ENCODE peak calls at places on chromosomes 7 and 10, in five cellular contexts. One of them, this sample, is unnamed.

GRCh38 chr7:35254496-35255416 is 856 bp upstream of the TBX20 start:
- DNase-seq in stomach: no peak
- DNase-seq in mesendoderm: peak; percentile 74
- DNase-seq in breast epithelium: no peak
- DNase-seq in MM.1S: no peak
- DNase-seq in this sample: no peak

GRCh38 chr7:75971961-75972763 is 22.2 kb downstream of the TMEM120A start:
- DNase-seq in stomach: no peak
- DNase-seq in mesendoderm: peak; percentile 53
- DNase-seq in breast epithelium: no peak
- DNase-seq in MM.1S: no peak
- DNase-seq in this sample: no peak

GRCh38 chr7:131203291-131203976 is 124.2 kb upstream of the MKLN1 start:
- DNase-seq in stomach: no peak
- DNase-seq in mesendoderm: no peak
- DNase-seq in breast epithelium: no peak
- DNase-seq in MM.1S: no peak
- DNase-seq in this sample: no peak

GRCh38 chr7:137258552-137258951 is 85.0 kb downstream of the PTN start:
- DNase-seq in stomach: no peak
- DNase-seq in mesendoderm: peak; percentile 29
- DNase-seq in breast epithelium: no peak
- DNase-seq in MM.1S: no peak
- DNase-seq in this sample: no peak

GRCh38 chr10:88858493-88858892 is 6.8 kb upstream of the ANKRD22 start:
- DNase-seq in stomach: no peak
- DNase-seq in mesendoderm: no peak
- DNase-seq in breast epithelium: no peak
- DNase-seq in MM.1S: no peak
- DNase-seq in this sample: no peak

GRCh38 chr10:51427758-51428157 is 271.6 kb downstream of the CSTF2T start:
- DNase-seq in stomach: no peak
- DNase-seq in mesendoderm: no peak
- DNase-seq in breast epithelium: no peak
- DNase-seq in MM.1S: no peak
- DNase-seq in this sample: no peak

GRCh38 chr7:49763791-49764190 is 9.6 kb upstream of the VWC2 start:
- DNase-seq in stomach: no peak
- DNase-seq in mesendoderm: no peak
- DNase-seq in breast epithelium: no peak
- DNase-seq in MM.1S: peak; percentile 27
- DNase-seq in this sample: no peak

GRCh38 chr7:32587431-32587948 is 92.2 kb downstream of the AVL9 start:
- DNase-seq in stomach: no peak
- DNase-seq in mesendoderm: no peak
- DNase-seq in breast epithelium: no peak
- DNase-seq in MM.1S: no peak
- DNase-seq in this sample: no peak

GRCh38 chr7:22885824-22886255 is 63.2 kb upstream of the TOMM7 start:
- DNase-seq in stomach: no peak
- DNase-seq in mesendoderm: no peak
- DNase-seq in breast epithelium: no peak
- DNase-seq in MM.1S: peak; percentile 72
- DNase-seq in this sample: no peak

GRCh38 chr7:133230591-133231194 is 22.2 kb upstream of the EXOC4 start:
- DNase-seq in stomach: peak; percentile 64
- DNase-seq in mesendoderm: peak; percentile 56
- DNase-seq in breast epithelium: no peak
- DNase-seq in MM.1S: peak; percentile 73
- DNase-seq in this sample: no peak

GRCh38 chr7:2921748-2922147 is 77.6 kb upstream of the GNA12 start:
- DNase-seq in stomach: no peak
- DNase-seq in mesendoderm: peak; percentile 43
- DNase-seq in breast epithelium: no peak
- DNase-seq in MM.1S: no peak
- DNase-seq in this sample: no peak

GRCh38 chr10:65791979-65792378 is 1133.9 kb upstream of the LRRTM3 start:
- DNase-seq in stomach: no peak
- DNase-seq in mesendoderm: no peak
- DNase-seq in breast epithelium: no peak
- DNase-seq in MM.1S: no peak
- DNase-seq in this sample: no peak

GRCh38 chr10:113616244-113617074 is 47.4 kb downstream of the NRAP start:
- DNase-seq in stomach: no peak
- DNase-seq in mesendoderm: peak; percentile 57
- DNase-seq in breast epithelium: no peak
- DNase-seq in MM.1S: no peak
- DNase-seq in this sample: no peak

GRCh38 chr7:144835166-144835611 is 664 bp downstream of the TPK1 start:
- DNase-seq in stomach: peak; percentile 35
- DNase-seq in mesendoderm: peak; percentile 57
- DNase-seq in breast epithelium: no peak
- DNase-seq in MM.1S: peak; percentile 54
- DNase-seq in this sample: peak; percentile 68

GRCh38 chr7:10845225-10845624 is 128.4 kb upstream of the PHF14 start:
- DNase-seq in stomach: no peak
- DNase-seq in mesendoderm: no peak
- DNase-seq in breast epithelium: no peak
- DNase-seq in MM.1S: no peak
- DNase-seq in this sample: no peak

DNA sequence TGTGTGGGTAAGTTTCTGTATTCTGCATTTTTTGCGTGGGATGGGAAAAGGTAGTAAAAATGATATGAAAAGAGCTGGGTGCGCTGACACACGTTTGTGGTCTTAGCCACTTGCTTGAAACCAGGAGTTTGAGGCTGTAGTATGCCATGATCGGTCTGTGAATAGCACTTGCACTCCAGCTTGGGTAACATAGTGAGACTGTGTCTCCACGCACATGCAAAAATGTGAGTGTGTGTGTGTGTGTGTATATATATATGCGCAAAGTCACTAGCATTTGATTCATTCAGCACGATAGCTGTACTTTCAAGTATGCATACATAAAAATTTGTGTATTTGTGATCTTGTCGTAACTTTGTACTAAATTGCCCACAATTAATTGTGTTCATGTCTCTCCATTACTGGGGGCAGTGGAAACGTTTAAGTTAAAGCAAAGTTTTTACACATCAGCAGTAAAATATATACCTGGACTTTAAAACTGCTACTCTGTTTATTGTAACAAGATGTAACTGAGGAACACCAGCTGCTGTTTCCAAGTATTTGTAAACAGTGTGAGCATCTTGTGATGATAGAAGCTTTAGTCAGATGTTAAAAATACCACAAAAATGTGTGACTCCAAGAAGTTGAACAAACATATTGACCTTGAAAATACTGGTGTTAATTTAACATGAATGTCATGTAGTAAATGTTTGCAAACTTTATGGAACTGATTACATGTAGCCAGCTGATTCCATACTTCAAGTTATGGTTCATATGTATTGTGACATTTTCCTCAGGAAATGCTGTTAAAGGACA is 1.6 kb downstream of the ZRANB1 start:
- DNase-seq in stomach: no peak
- DNase-seq in mesendoderm: no peak
- DNase-seq in breast epithelium: no peak
- DNase-seq in MM.1S: no peak
- DNase-seq in this sample: no peak
- H3K27ac ChIP-seq in stomach: no peak overlapping the region
- H3K27ac ChIP-seq in mesendoderm: no peak overlapping the region
- H3K27ac ChIP-seq in breast epithelium: peak overlapping the region; percentile 76
- H3K27ac ChIP-seq in MM.1S: no peak overlapping the region
- H3K27ac ChIP-seq in this sample: peak overlapping the region; percentile 2

DNA sequence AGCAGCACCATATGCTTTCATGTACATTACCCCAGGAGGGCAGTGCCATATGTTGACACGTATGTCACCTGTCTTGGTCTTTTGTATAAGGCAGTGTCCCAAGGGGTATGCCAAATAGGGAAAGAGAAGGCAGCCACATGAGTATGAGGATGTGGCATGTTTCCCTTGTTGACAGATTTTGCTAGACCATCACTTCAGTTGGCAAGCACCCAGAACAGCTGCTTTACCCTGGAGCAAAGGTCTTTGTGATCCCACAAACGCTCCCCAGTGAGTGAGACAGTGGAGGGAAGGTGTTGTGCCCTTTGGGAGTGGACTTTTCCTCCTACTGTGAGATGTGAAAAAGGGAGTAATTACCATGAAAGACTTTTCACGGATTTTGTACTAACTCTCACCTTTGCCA is 350.1 kb downstream of the ETV1 start:
- DNase-seq in stomach: no peak
- DNase-seq in mesendoderm: no peak
- DNase-seq in breast epithelium: no peak
- DNase-seq in MM.1S: no peak
- DNase-seq in this sample: no peak
- H3K4me3 ChIP-seq in stomach: no peak overlapping the region
- H3K4me3 ChIP-seq in mesendoderm: no peak overlapping the region
- H3K4me3 ChIP-seq in breast epithelium: no peak overlapping the region
- H3K4me3 ChIP-seq in MM.1S: no peak overlapping the region
- H3K4me3 ChIP-seq in this sample: no peak overlapping the region

GRCh38 chr7:150371131-150371995 is 2.7 kb downstream of the REPIN1 start:
- DNase-seq in stomach: no peak
- DNase-seq in mesendoderm: no peak
- DNase-seq in breast epithelium: no peak
- DNase-seq in MM.1S: no peak
- DNase-seq in this sample: no peak
- H3K4me1 ChIP-seq in stomach: peaks cover 31% of the 10 kb centered on the region
- H3K4me1 ChIP-seq in mesendoderm: peaks cover 12% of the 10 kb centered on the region
- H3K4me1 ChIP-seq in breast epithelium: peaks cover 8% of the 10 kb centered on the region
- H3K4me1 ChIP-seq in MM.1S: peaks cover 73% of the 10 kb centered on the region
- H3K4me1 ChIP-seq in this sample: peaks cover 46% of the 10 kb centered on the region

GRCh38 chr7:116726713-116727431 is 54.9 kb downstream of the MET start:
- DNase-seq in stomach: no peak
- DNase-seq in mesendoderm: peak; percentile 35
- DNase-seq in breast epithelium: no peak
- DNase-seq in MM.1S: no peak
- DNase-seq in this sample: no peak
- H3K27ac ChIP-seq in stomach: peak overlapping the region; percentile 69
- H3K27ac ChIP-seq in mesendoderm: no peak overlapping the region
- H3K27ac ChIP-seq in breast epithelium: no peak overlapping the region
- H3K27ac ChIP-seq in MM.1S: no peak overlapping the region
- H3K27ac ChIP-seq in this sample: no peak overlapping the region

DNA sequence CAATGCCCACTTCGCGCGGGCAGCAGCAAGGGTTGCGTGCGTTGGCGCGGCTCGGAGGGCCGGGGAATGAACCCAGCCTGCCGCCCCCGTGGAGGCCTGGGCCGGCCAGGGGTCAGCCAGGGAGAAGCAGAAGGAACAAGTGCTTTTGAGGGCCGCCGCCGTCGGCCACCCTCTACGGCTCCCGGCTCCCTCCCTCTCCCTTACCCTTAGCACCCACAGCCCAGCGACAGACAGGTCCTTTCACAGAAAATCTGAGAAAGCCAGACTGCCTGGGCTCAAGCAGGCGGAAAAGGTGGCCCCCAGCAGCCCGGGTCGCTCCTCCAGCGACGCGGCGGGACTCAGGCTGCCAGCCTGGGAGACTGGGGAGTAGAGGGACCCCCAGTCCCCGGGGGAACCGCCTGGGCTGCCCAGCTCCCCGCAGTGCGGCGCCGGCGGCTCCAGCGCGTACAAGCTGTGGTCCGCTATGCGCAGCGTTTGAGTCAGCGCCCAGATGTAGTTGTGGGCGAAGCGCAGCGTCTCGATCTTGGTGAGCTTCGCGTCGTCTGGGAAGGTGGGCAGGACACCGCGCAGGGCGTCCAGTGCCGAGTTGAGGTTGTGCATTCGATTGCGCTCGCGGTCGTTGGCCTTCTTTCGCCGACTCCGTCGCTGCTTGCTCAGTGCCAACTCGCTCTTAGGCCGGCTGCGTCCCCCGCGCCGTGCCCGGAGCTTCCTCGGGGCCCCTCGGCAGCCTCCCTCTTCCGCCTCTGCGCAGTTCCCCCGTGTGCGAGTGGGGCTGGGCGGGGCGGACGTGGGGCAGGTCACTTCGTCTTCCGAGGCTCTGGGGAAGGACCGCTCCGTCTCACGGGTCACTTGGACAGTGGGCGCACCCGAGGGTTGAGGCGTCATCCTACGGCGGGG is 815 bp downstream of the NEUROG3 start:
- DNase-seq in stomach: no peak
- DNase-seq in mesendoderm: no peak
- DNase-seq in breast epithelium: no peak
- DNase-seq in MM.1S: no peak
- DNase-seq in this sample: no peak
- H3K4me3 ChIP-seq in stomach: peak overlapping the region; percentile 14
- H3K4me3 ChIP-seq in mesendoderm: no peak overlapping the region
- H3K4me3 ChIP-seq in breast epithelium: no peak overlapping the region
- H3K4me3 ChIP-seq in MM.1S: no peak overlapping the region
- H3K4me3 ChIP-seq in this sample: no peak overlapping the region

GRCh38 chr10:72080042-72081035 is 8.0 kb downstream of the SPOCK2 start:
- DNase-seq in stomach: no peak
- DNase-seq in mesendoderm: peak; percentile 40
- DNase-seq in breast epithelium: peak; percentile 43
- DNase-seq in MM.1S: no peak
- DNase-seq in this sample: no peak

GRCh38 chr10:72083234-72084093 is 4.9 kb downstream of the SPOCK2 start:
- DNase-seq in stomach: no peak
- DNase-seq in mesendoderm: no peak
- DNase-seq in breast epithelium: no peak
- DNase-seq in MM.1S: no peak
- DNase-seq in this sample: no peak

GRCh38 chr10:72084094-72084459 is 4.3 kb downstream of the SPOCK2 start:
- DNase-seq in stomach: peak; percentile 63
- DNase-seq in mesendoderm: no peak
- DNase-seq in breast epithelium: no peak
- DNase-seq in MM.1S: no peak
- DNase-seq in this sample: no peak

GRCh38 chr10:72081210-72081609 is 7.1 kb downstream of the SPOCK2 start:
- DNase-seq in stomach: no peak
- DNase-seq in mesendoderm: no peak
- DNase-seq in breast epithelium: no peak
- DNase-seq in MM.1S: no peak
- DNase-seq in this sample: no peak

GRCh38 chr10:72081772-72082590 is 6.4 kb downstream of the SPOCK2 start:
- DNase-seq in stomach: peak; percentile 81
- DNase-seq in mesendoderm: no peak
- DNase-seq in breast epithelium: peak; percentile 51
- DNase-seq in MM.1S: no peak
- DNase-seq in this sample: no peak
- H3K4me1 ChIP-seq in stomach: peaks cover 5% of the 10 kb centered on the region
- H3K4me1 ChIP-seq in mesendoderm: no peaks in the 10 kb centered on the region
- H3K4me1 ChIP-seq in breast epithelium: no peaks in the 10 kb centered on the region
- H3K4me1 ChIP-seq in MM.1S: no peaks in the 10 kb centered on the region
- H3K4me1 ChIP-seq in this sample: no peaks in the 10 kb centered on the region

DNA sequence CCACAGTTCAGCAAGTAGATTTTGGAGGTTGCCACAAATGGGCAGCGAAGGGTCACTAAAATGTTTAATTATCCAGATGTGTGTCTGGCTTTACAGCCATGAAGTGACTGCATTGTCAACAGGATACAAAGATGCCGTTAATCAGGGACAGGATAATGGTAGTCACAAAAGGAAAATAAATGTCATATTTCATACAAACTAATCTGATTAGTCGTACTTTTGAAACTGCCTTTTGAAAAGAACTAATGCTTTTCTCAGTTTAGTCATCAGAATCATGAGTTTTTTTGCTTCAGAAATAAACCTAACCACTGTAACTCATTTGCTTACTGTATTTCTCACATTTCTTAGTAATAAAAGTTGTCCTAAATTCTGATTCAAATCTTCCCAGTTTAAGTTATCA is 22.2 kb upstream of the WNT16 start:
- DNase-seq in stomach: no peak
- DNase-seq in mesendoderm: no peak
- DNase-seq in breast epithelium: no peak
- DNase-seq in MM.1S: no peak
- DNase-seq in this sample: no peak
- H3K27ac ChIP-seq in stomach: no peak overlapping the region
- H3K27ac ChIP-seq in mesendoderm: no peak overlapping the region
- H3K27ac ChIP-seq in breast epithelium: no peak overlapping the region
- H3K27ac ChIP-seq in MM.1S: no peak overlapping the region
- H3K27ac ChIP-seq in this sample: no peak overlapping the region